ENCODE peak calls at places on chromosomes 5 and 9, in four cellular contexts. One of them, this sample, is unnamed.

GRCh38 chr5:7435503-7435902 is 39.6 kb downstream of the ADCY2 start:
- DNase-seq in small intestine: no peak
- DNase-seq in neuronal stem cell: no peak
- DNase-seq in PC-9: no peak
- DNase-seq in this sample: no peak

GRCh38 chr9:123586140-123586735 is 230.2 kb downstream of the CRB2 start:
- DNase-seq in small intestine: no peak
- DNase-seq in neuronal stem cell: no peak
- DNase-seq in PC-9: no peak
- DNase-seq in this sample: no peak

GRCh38 chr5:178839319-178839704 is 20.4 kb upstream of the ZNF354B start:
- DNase-seq in small intestine: peak
- DNase-seq in neuronal stem cell: no peak
- DNase-seq in PC-9: peak
- DNase-seq in this sample: no peak

GRCh38 chr9:131349881-131350563 is 43.9 kb upstream of the PRRC2B start:
- DNase-seq in small intestine: peak
- DNase-seq in neuronal stem cell: peak
- DNase-seq in PC-9: peak
- DNase-seq in this sample: peak

GRCh38 chr5:139492700-139493192 is 10.2 kb upstream of the STING1 start:
- DNase-seq in small intestine: peak
- DNase-seq in neuronal stem cell: no peak
- DNase-seq in PC-9: no peak
- DNase-seq in this sample: no peak

GRCh38 chr5:133290669-133291235 is 238.9 kb downstream of the HSPA4 start:
- DNase-seq in small intestine: no peak
- DNase-seq in neuronal stem cell: no peak
- DNase-seq in PC-9: no peak
- DNase-seq in this sample: no peak

GRCh38 chr9:88378317-88378716 is 9.9 kb upstream of the SPIN1 start:
- DNase-seq in small intestine: no peak
- DNase-seq in neuronal stem cell: no peak
- DNase-seq in PC-9: no peak
- DNase-seq in this sample: no peak

GRCh38 chr5:117266237-117266725 is 691.7 kb upstream of the SEMA6A start:
- DNase-seq in small intestine: no peak
- DNase-seq in neuronal stem cell: no peak
- DNase-seq in PC-9: no peak
- DNase-seq in this sample: no peak

GRCh38 chr5:139638090-139638735 is 9.9 kb upstream of the CXXC5 start:
- DNase-seq in small intestine: peak
- DNase-seq in neuronal stem cell: no peak
- DNase-seq in PC-9: peak
- DNase-seq in this sample: no peak

GRCh38 chr9:106859957-106860715 is 2.8 kb upstream of the ZNF462 start:
- DNase-seq in small intestine: peak
- DNase-seq in neuronal stem cell: peak
- DNase-seq in PC-9: no peak
- DNase-seq in this sample: peak

GRCh38 chr9:112091805-112092204 is 83.3 kb downstream of the SUSD1 start:
- DNase-seq in small intestine: no peak
- DNase-seq in neuronal stem cell: no peak
- DNase-seq in PC-9: no peak
- DNase-seq in this sample: no peak

GRCh38 chr5:72465601-72466563 is 41.3 kb downstream of the ZNF366 start:
- DNase-seq in small intestine: no peak
- DNase-seq in neuronal stem cell: no peak
- DNase-seq in PC-9: no peak
- DNase-seq in this sample: no peak

GRCh38 chr5:132540149-132540548 is 3.2 kb downstream of the IL5 start:
- DNase-seq in small intestine: no peak
- DNase-seq in neuronal stem cell: no peak
- DNase-seq in PC-9: no peak
- DNase-seq in this sample: no peak

GRCh38 chr5:59816901-59817300 is 76.6 kb downstream of the PDE4D start:
- DNase-seq in small intestine: no peak
- DNase-seq in neuronal stem cell: no peak
- DNase-seq in PC-9: no peak
- DNase-seq in this sample: no peak

GRCh38 chr9:99030082-99030481 is 74.8 kb upstream of the TGFBR1 start:
- DNase-seq in small intestine: no peak
- DNase-seq in neuronal stem cell: no peak
- DNase-seq in PC-9: no peak
- DNase-seq in this sample: no peak

GRCh38 chr5:57532513-57533497 is 50.2 kb upstream of the ACTBL2 start:
- DNase-seq in small intestine: no peak
- DNase-seq in neuronal stem cell: no peak
- DNase-seq in PC-9: no peak
- DNase-seq in this sample: no peak

GRCh38 chr5:72156921-72157320 is 49.6 kb downstream of the MAP1B start:
- DNase-seq in small intestine: no peak
- DNase-seq in neuronal stem cell: no peak
- DNase-seq in PC-9: no peak
- DNase-seq in this sample: peak

GRCh38 chr9:131590449-131590848 is 45.1 kb downstream of the PRRT1B start:
- DNase-seq in small intestine: no peak
- DNase-seq in neuronal stem cell: no peak
- DNase-seq in PC-9: no peak
- DNase-seq in this sample: no peak

GRCh38 chr5:38466444-38467189 is 89.8 kb downstream of the LIFR start:
- DNase-seq in small intestine: no peak
- DNase-seq in neuronal stem cell: no peak
- DNase-seq in PC-9: no peak
- DNase-seq in this sample: no peak

GRCh38 chr9:77454668-77455067 is 193.5 kb downstream of the GNA14 start:
- DNase-seq in small intestine: no peak
- DNase-seq in neuronal stem cell: no peak
- DNase-seq in PC-9: no peak
- DNase-seq in this sample: no peak

GRCh38 chr9:16675131-16675530 is 195.3 kb downstream of the BNC2 start:
- DNase-seq in small intestine: no peak
- DNase-seq in neuronal stem cell: no peak
- DNase-seq in PC-9: no peak
- DNase-seq in this sample: no peak

GRCh38 chr9:111940697-111941096 is 44.1 kb downstream of the UGCG start:
- DNase-seq in small intestine: no peak
- DNase-seq in neuronal stem cell: no peak
- DNase-seq in PC-9: no peak
- DNase-seq in this sample: no peak

GRCh38 chr9:281753-282645 is 67.3 kb downstream of the DOCK8 start:
- DNase-seq in small intestine: peak
- DNase-seq in neuronal stem cell: no peak
- DNase-seq in PC-9: no peak
- DNase-seq in this sample: no peak

GRCh38 chr5:37722236-37723146 is 117.3 kb downstream of the GDNF start:
- DNase-seq in small intestine: no peak
- DNase-seq in neuronal stem cell: peak
- DNase-seq in PC-9: peak
- DNase-seq in this sample: peak

GRCh38 chr9:137461663-137462395 is 2.7 kb upstream of the NSMF start:
- DNase-seq in small intestine: peak
- DNase-seq in neuronal stem cell: no peak
- DNase-seq in PC-9: no peak
- DNase-seq in this sample: no peak

GRCh38 chr5:27619982-27620381 is 581.6 kb upstream of the CDH9 start:
- DNase-seq in small intestine: no peak
- DNase-seq in neuronal stem cell: no peak
- DNase-seq in PC-9: no peak
- DNase-seq in this sample: no peak

DNA sequence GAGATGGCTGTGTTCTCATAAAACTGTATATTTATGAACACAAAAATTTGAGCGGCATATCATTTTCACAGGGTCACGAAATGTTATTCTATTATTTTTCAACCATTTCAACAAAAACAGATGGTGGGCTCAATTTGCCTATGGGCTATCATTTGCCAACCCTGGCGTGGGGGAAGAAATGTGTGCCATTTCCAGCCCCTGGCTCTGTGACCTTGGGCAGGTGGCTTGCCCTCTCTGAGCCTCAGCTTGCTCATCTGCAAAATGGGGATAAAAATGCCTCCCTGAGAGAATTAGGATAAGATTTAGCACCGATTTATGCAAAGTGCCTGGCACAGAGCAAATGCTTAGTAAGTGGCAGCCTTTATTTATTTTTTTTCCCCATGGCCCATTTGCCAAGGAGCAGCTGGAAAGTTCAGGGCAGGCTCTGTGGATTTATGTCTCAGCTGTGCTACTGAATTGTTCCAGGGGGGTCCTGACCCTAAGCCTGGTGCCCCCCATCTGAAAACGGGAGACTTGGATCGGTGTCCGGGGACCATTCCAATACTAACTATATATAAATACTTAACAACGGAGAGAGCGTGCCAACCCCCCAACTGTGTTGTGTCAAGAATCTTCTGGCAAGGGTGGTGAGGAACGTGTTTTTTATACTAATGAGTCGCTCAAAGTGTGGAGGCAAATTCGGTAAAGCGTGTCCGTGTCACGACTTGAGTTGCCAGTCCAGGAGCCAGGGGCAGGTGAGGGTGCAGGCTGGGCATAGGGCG is 34.5 kb downstream of the HRH2 start:
- DNase-seq in small intestine: no peak
- DNase-seq in neuronal stem cell: no peak
- DNase-seq in PC-9: no peak
- DNase-seq in this sample: no peak
- H3K27ac ChIP-seq in small intestine: no peak
- H3K27ac ChIP-seq in neuronal stem cell: no peak
- H3K27ac ChIP-seq in PC-9: no peak
- H3K27ac ChIP-seq in this sample: no peak

GRCh38 chr5:10259916-10260315 is 9.8 kb downstream of the CCT5 start:
- DNase-seq in small intestine: no peak
- DNase-seq in neuronal stem cell: no peak
- DNase-seq in PC-9: no peak
- DNase-seq in this sample: no peak
- H3K27ac ChIP-seq in small intestine: no peak
- H3K27ac ChIP-seq in neuronal stem cell: no peak
- H3K27ac ChIP-seq in PC-9: no peak
- H3K27ac ChIP-seq in this sample: no peak

GRCh38 chr5:127894461-127894860 is 189.1 kb upstream of the SLC12A2 start:
- DNase-seq in small intestine: no peak
- DNase-seq in neuronal stem cell: no peak
- DNase-seq in PC-9: no peak
- DNase-seq in this sample: no peak

GRCh38 chr5:127887282-127887681 is 184.1 kb downstream of the CCDC192 start:
- DNase-seq in small intestine: no peak
- DNase-seq in neuronal stem cell: no peak
- DNase-seq in PC-9: no peak
- DNase-seq in this sample: no peak

GRCh38 chr5:127892467-127893207 is 189.4 kb downstream of the CCDC192 start:
- DNase-seq in small intestine: peak
- DNase-seq in neuronal stem cell: no peak
- DNase-seq in PC-9: peak
- DNase-seq in this sample: no peak

GRCh38 chr5:127893232-127893631 is 190.0 kb downstream of the CCDC192 start:
- DNase-seq in small intestine: no peak
- DNase-seq in neuronal stem cell: no peak
- DNase-seq in PC-9: no peak
- DNase-seq in this sample: no peak

DNA sequence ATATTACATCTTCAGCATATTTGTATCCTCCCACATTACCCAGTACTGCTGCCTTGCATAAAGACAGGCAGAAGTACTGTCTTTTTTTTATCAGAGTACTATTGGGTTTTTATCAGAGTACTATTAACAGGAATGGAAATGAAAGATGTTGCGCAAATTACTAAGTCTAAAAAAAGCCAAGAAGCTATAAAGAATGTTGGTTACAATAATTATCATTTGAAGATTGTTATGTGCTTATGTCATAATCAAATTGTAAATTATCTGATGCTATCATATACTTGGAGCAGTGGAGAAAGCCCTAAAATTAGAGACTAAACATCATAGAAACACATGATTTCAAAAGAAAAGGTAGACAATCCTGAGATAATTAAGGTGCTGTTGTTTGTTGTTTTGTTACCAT is 188.8 kb downstream of the CCDC192 start:
- DNase-seq in small intestine: no peak
- DNase-seq in neuronal stem cell: no peak
- DNase-seq in PC-9: no peak
- DNase-seq in this sample: no peak
- H3K27ac ChIP-seq in small intestine: no peak
- H3K27ac ChIP-seq in neuronal stem cell: no peak
- H3K27ac ChIP-seq in PC-9: no peak
- H3K27ac ChIP-seq in this sample: no peak

DNA sequence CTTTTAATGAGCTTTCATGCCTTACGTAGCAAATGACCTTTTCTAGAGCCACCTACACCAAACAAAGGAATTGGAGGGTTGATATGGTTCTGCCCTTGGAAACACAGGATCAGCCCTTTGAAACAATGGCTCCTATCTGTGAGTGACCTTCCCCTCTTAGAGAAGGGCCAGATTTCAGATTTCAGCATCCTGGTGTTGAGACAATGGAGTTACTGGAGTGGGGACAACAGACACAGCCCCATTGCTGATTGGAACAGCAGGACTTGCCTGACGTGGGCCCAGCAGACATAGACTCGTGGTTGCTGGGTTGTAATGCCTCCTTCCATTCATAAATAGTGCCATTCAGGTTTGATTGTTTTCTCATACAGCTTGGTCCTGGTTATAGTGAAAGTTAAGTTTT is 96.0 kb downstream of the GALNT10 start:
- DNase-seq in small intestine: no peak
- DNase-seq in neuronal stem cell: no peak
- DNase-seq in PC-9: no peak
- DNase-seq in this sample: no peak
- H3K27ac ChIP-seq in small intestine: no peak
- H3K27ac ChIP-seq in neuronal stem cell: peak
- H3K27ac ChIP-seq in PC-9: peak
- H3K27ac ChIP-seq in this sample: no peak

This sample was measured in epithelial cell of prostate.